ENCODE peak calls at places on chromosomes 2 and 18, in five cellular contexts. Z is GM10248, M is NCI-H1092 treated with DMSO at 0.1 percent for 48 hours, Y is left cardiac atrium, R is HFFc6. Q is an unnamed sample.

GRCh38 chr2:203689424-203690109 is 16.9 kb upstream of the CD28 start:
- DNase-seq in Z (no peak), M (no peak), Y (no peak), R (no peak), Q (no peak)

GRCh38 chr2:71306762-71307161 is 24.8 kb upstream of the ZNF638 start:
- DNase-seq in Z (no peak), M (no peak), Y (no peak), R (peak; percentile 57), Q (no peak)

GRCh38 chr18:9066358-9066757 is 36.1 kb upstream of the NDUFV2 start:
- DNase-seq in Z (peak; percentile 49), M (no peak), Y (no peak), R (no peak), Q (no peak)

GRCh38 chr2:142822190-142822589 is 55.3 kb upstream of the KYNU start:
- DNase-seq in Z (no peak), M (no peak), Y (no peak), R (no peak), Q (no peak)

GRCh38 chr2:108270768-108271506 is 17.8 kb upstream of the SULT1C2 start:
- DNase-seq in Z (no peak), M (no peak), Y (no peak), R (no peak), Q (no peak)

GRCh38 chr2:234249006-234249405 is 198.5 kb downstream of the SPP2 start:
- DNase-seq in Z (no peak), M (no peak), Y (no peak), R (no peak), Q (no peak)

GRCh38 chr2:142966281-142966680 is 88.8 kb downstream of the KYNU start:
- DNase-seq in Z (no peak), M (no peak), Y (no peak), R (no peak), Q (no peak)

GRCh38 chr2:237766334-237766733 is 32.2 kb upstream of the RBM44 start:
- DNase-seq in Z (no peak), M (no peak), Y (no peak), R (peak; percentile 63), Q (no peak)

GRCh38 chr18:73551211-73551610 is 596.4 kb downstream of the FBXO15 start:
- DNase-seq in Z (no peak), M (no peak), Y (no peak), R (no peak), Q (no peak)

GRCh38 chr2:233223059-233223894 is 28.2 kb upstream of the ATG16L1 start:
- DNase-seq in Z (peak; percentile 76), M (no peak), Y (no peak), R (no peak), Q (no peak)

GRCh38 chr2:189210250-189211075 is 30.9 kb upstream of the COL5A2 start:
- DNase-seq in Z (no peak), M (no peak), Y (peak; percentile 58), R (peak; percentile 93), Q (peak; percentile 53)

GRCh38 chr2:164786787-164787186 is 54.8 kb downstream of the COBLL1 start:
- DNase-seq in Z (no peak), M (no peak), Y (no peak), R (no peak), Q (no peak)